ENCODE peak calls at places on chromosomes 16 and 17, in five cellular contexts. One of them, this sample, is unnamed.
A peak's percentile ranks its signal among the peaks of the same experiment; 100 is the strongest.

GRCh38 chr16:50547340-50547865 is 793 bp upstream of the NKD1 start:
- DNase-seq in CD8-positive, alpha-beta T cell: peak; percentile 89
- DNase-seq in stromal cell of bone marrow: no peak
- DNase-seq in NCI-H1048: no peak
- DNase-seq in aorta: peak; percentile 70
- DNase-seq in this sample: no peak

GRCh38 chr17:47844814-47845453 is 3.9 kb upstream of the SCRN2 start:
- DNase-seq in CD8-positive, alpha-beta T cell: no peak
- DNase-seq in aorta: no peak
- DNase-seq in stromal cell of bone marrow: no peak
- DNase-seq in NCI-H1048: no peak
- DNase-seq in this sample: no peak

GRCh38 chr16:21722771-21723460 is 59.1 kb downstream of the OTOA start:
- DNase-seq in NCI-H1048: no peak
- DNase-seq in CD8-positive, alpha-beta T cell: no peak
- DNase-seq in aorta: no peak
- DNase-seq in stromal cell of bone marrow: no peak
- DNase-seq in this sample: no peak

GRCh38 chr16:69176033-69176780 is 10.8 kb upstream of the SNTB2 start:
- DNase-seq in CD8-positive, alpha-beta T cell: no peak
- DNase-seq in aorta: no peak
- DNase-seq in NCI-H1048: no peak
- DNase-seq in stromal cell of bone marrow: peak; percentile 84
- DNase-seq in this sample: no peak

GRCh38 chr17:4187076-4187475 is 44.1 kb downstream of the CYB5D2 start:
- DNase-seq in CD8-positive, alpha-beta T cell: no peak
- DNase-seq in stromal cell of bone marrow: no peak
- DNase-seq in aorta: no peak
- DNase-seq in NCI-H1048: no peak
- DNase-seq in this sample: no peak

GRCh38 chr17:66813314-66813713 is 21.6 kb upstream of the CACNG5 start:
- DNase-seq in stromal cell of bone marrow: no peak
- DNase-seq in aorta: no peak
- DNase-seq in CD8-positive, alpha-beta T cell: no peak
- DNase-seq in NCI-H1048: no peak
- DNase-seq in this sample: no peak

GRCh38 chr17:63701477-63702222 is 1.7 kb upstream of the LIMD2 start:
- DNase-seq in CD8-positive, alpha-beta T cell: peak; percentile 81
- DNase-seq in aorta: peak; percentile 66
- DNase-seq in NCI-H1048: no peak
- DNase-seq in stromal cell of bone marrow: no peak
- DNase-seq in this sample: no peak

GRCh38 chr17:55672585-55673501 is 49.8 kb downstream of the TMEM100 start:
- DNase-seq in stromal cell of bone marrow: no peak
- DNase-seq in aorta: no peak
- DNase-seq in NCI-H1048: no peak
- DNase-seq in CD8-positive, alpha-beta T cell: no peak
- DNase-seq in this sample: no peak

GRCh38 chr17:42484304-42484703 is 25.6 kb downstream of the ATP6V0A1 start:
- DNase-seq in NCI-H1048: no peak
- DNase-seq in aorta: no peak
- DNase-seq in stromal cell of bone marrow: no peak
- DNase-seq in CD8-positive, alpha-beta T cell: peak; percentile 61
- DNase-seq in this sample: no peak

GRCh38 chr16:49959552-49960277 is 65.3 kb upstream of the CNEP1R1 start:
- DNase-seq in stromal cell of bone marrow: no peak
- DNase-seq in aorta: no peak
- DNase-seq in CD8-positive, alpha-beta T cell: no peak
- DNase-seq in NCI-H1048: no peak
- DNase-seq in this sample: no peak

GRCh38 chr17:6303664-6304063 is 131.3 kb downstream of the AIPL1 start:
- DNase-seq in NCI-H1048: no peak
- DNase-seq in CD8-positive, alpha-beta T cell: no peak
- DNase-seq in aorta: no peak
- DNase-seq in stromal cell of bone marrow: no peak
- DNase-seq in this sample: no peak

GRCh38 chr17:80877095-80877828 is 114.4 kb upstream of the CHMP6 start:
- DNase-seq in CD8-positive, alpha-beta T cell: no peak
- DNase-seq in stromal cell of bone marrow: no peak
- DNase-seq in NCI-H1048: no peak
- DNase-seq in aorta: peak; percentile 30
- DNase-seq in this sample: no peak

GRCh38 chr17:50093246-50093645 is 1.9 kb upstream of the PDK2 start:
- DNase-seq in CD8-positive, alpha-beta T cell: no peak
- DNase-seq in NCI-H1048: no peak
- DNase-seq in aorta: no peak
- DNase-seq in stromal cell of bone marrow: no peak
- DNase-seq in this sample: no peak

GRCh38 chr17:48954300-48954755 is 9.7 kb upstream of the SNF8 start:
- DNase-seq in stromal cell of bone marrow: no peak
- DNase-seq in NCI-H1048: no peak
- DNase-seq in CD8-positive, alpha-beta T cell: no peak
- DNase-seq in aorta: no peak
- DNase-seq in this sample: no peak

GRCh38 chr17:56891751-56892150 is 22.1 kb downstream of the TRIM25 start:
- DNase-seq in aorta: peak; percentile 55
- DNase-seq in NCI-H1048: no peak
- DNase-seq in CD8-positive, alpha-beta T cell: peak; percentile 63
- DNase-seq in stromal cell of bone marrow: no peak
- DNase-seq in this sample: no peak

GRCh38 chr17:78409191-78409621 is 30.8 kb downstream of the PGS1 start:
- DNase-seq in CD8-positive, alpha-beta T cell: no peak
- DNase-seq in NCI-H1048: no peak
- DNase-seq in aorta: no peak
- DNase-seq in stromal cell of bone marrow: no peak
- DNase-seq in this sample: no peak

GRCh38 chr17:32518856-32519768 is 32.3 kb downstream of the CDK5R1 start:
- DNase-seq in CD8-positive, alpha-beta T cell: peak; percentile 76
- DNase-seq in NCI-H1048: peak; percentile 39
- DNase-seq in stromal cell of bone marrow: no peak
- DNase-seq in aorta: no peak
- DNase-seq in this sample: no peak

GRCh38 chr17:83200231-83200699 is 120.9 kb downstream of the METRNL start:
- DNase-seq in NCI-H1048: no peak
- DNase-seq in aorta: peak; percentile 92
- DNase-seq in stromal cell of bone marrow: peak; percentile 76
- DNase-seq in CD8-positive, alpha-beta T cell: peak; percentile 62
- DNase-seq in this sample: peak; percentile 76

GRCh38 chr16:7456221-7456620 is 123.6 kb downstream of the RBFOX1 start:
- DNase-seq in aorta: no peak
- DNase-seq in NCI-H1048: no peak
- DNase-seq in CD8-positive, alpha-beta T cell: no peak
- DNase-seq in stromal cell of bone marrow: no peak
- DNase-seq in this sample: no peak

GRCh38 chr16:84444476-84444875 is 60.0 kb downstream of the MEAK7 start:
- DNase-seq in NCI-H1048: no peak
- DNase-seq in stromal cell of bone marrow: no peak
- DNase-seq in CD8-positive, alpha-beta T cell: no peak
- DNase-seq in aorta: no peak
- DNase-seq in this sample: no peak

GRCh38 chr17:6570731-6571465 is 14.5 kb upstream of the PITPNM3 start:
- DNase-seq in CD8-positive, alpha-beta T cell: no peak
- DNase-seq in stromal cell of bone marrow: no peak
- DNase-seq in NCI-H1048: no peak
- DNase-seq in aorta: no peak
- DNase-seq in this sample: no peak

GRCh38 chr17:79702071-79702470 is 28.7 kb upstream of the ENPP7 start:
- DNase-seq in NCI-H1048: no peak
- DNase-seq in aorta: no peak
- DNase-seq in CD8-positive, alpha-beta T cell: no peak
- DNase-seq in stromal cell of bone marrow: no peak
- DNase-seq in this sample: no peak

GRCh38 chr16:70601576-70602575 is 44.5 kb upstream of the IL34 start:
- DNase-seq in aorta: no peak
- DNase-seq in NCI-H1048: no peak
- DNase-seq in CD8-positive, alpha-beta T cell: no peak
- DNase-seq in stromal cell of bone marrow: no peak
- DNase-seq in this sample: no peak

GRCh38 chr17:4043862-4044261 is 79.6 kb upstream of the ATP2A3 start:
- DNase-seq in NCI-H1048: no peak
- DNase-seq in aorta: no peak
- DNase-seq in CD8-positive, alpha-beta T cell: peak; percentile 73
- DNase-seq in stromal cell of bone marrow: no peak
- DNase-seq in this sample: no peak

GRCh38 chr17:4710693-4711634 is 532 bp downstream of the ARRB2 start:
- DNase-seq in CD8-positive, alpha-beta T cell: peak; percentile 67
- DNase-seq in aorta: no peak
- DNase-seq in stromal cell of bone marrow: no peak
- DNase-seq in NCI-H1048: no peak
- DNase-seq in this sample: no peak

GRCh38 chr17:14211778-14212177 is 24.9 kb downstream of the CDRT15 start:
- DNase-seq in NCI-H1048: no peak
- DNase-seq in stromal cell of bone marrow: no peak
- DNase-seq in CD8-positive, alpha-beta T cell: peak; percentile 50
- DNase-seq in aorta: no peak
- DNase-seq in this sample: no peak

GRCh38 chr16:87412371-87412995 is 20.3 kb downstream of the MAP1LC3B start:
- DNase-seq in stromal cell of bone marrow: no peak
- DNase-seq in CD8-positive, alpha-beta T cell: no peak
- DNase-seq in NCI-H1048: no peak
- DNase-seq in aorta: no peak
- DNase-seq in this sample: no peak

GRCh38 chr17:39634384-39634871 is 2.5 kb upstream of the STARD3 start:
- DNase-seq in stromal cell of bone marrow: no peak
- DNase-seq in NCI-H1048: peak; percentile 8
- DNase-seq in aorta: no peak
- DNase-seq in CD8-positive, alpha-beta T cell: no peak
- DNase-seq in this sample: no peak

This sample was measured in KG1.